ENCODE peak calls at places on chromosomes 7 and 10, in nine cellular contexts. R is HL-60; P is activated naive CD8-positive, alpha-beta T cell treated with anti-CD3 and anti-CD28 coated beads for 36 hours; Q is stimulated activated CD4-positive, alpha-beta T cell treated with anti-CD3 and anti-CD28 coated beads, TNF-alpha, amount 100 ng/mL, for 4 hours; O is NCI-H1092; S is neuronal stem cell; D is ELF-1; E is cardiac muscle cell; X is CD8-positive, alpha-beta memory T cell. B is an unnamed sample.

GRCh38 chr10:78231930-78232329 is 198.3 kb downstream of the RPS24 start:
- DNase-seq in R (peak; percentile 54), P (no peak), Q (no peak), O (no peak), S (no peak), D (peak; percentile 30), E (peak; percentile 52), X (no peak), B (no peak)

GRCh38 chr10:99456207-99456606 is 25.8 kb upstream of the GOT1 start:
- DNase-seq in R (no peak), P (no peak), Q (no peak), O (no peak), S (no peak), D (no peak), E (no peak), X (no peak), B (no peak)

GRCh38 chr10:43437141-43437860 is 390 bp downstream of the ZNF487 start:
- DNase-seq in R (no peak), P (no peak), Q (no peak), O (no peak), S (peak; percentile 43), D (no peak), E (peak; percentile 13), X (no peak), B (no peak)

GRCh38 chr7:51019891-51020855 is 237.5 kb upstream of the GRB10 start:
- DNase-seq in R (no peak), P (no peak), Q (no peak), O (no peak), S (no peak), D (no peak), E (no peak), X (no peak), B (no peak)

GRCh38 chr10:98006266-98006665 is 24.2 kb downstream of the CRTAC1 start:
- DNase-seq in R (no peak), P (no peak), Q (no peak), O (no peak), S (no peak), D (peak; percentile 61), E (no peak), X (no peak), B (no peak)

GRCh38 chr7:38185938-38186337 is 7.9 kb downstream of the STARD3NL start:
- DNase-seq in R (no peak), P (no peak), Q (no peak), O (no peak), S (no peak), D (no peak), E (no peak), X (no peak), B (no peak)

GRCh38 chr7:129840757-129841156 is 112.0 kb downstream of the UBE2H start:
- DNase-seq in R (no peak), P (no peak), Q (no peak), O (no peak), S (no peak), D (no peak), E (peak; percentile 76), X (no peak), B (no peak)

GRCh38 chr7:78448915-78449314 is 650.3 kb downstream of the PHTF2 start:
- DNase-seq in R (no peak), P (no peak), Q (no peak), O (no peak), S (no peak), D (no peak), E (no peak), X (no peak), B (no peak)

GRCh38 chr10:89207801-89208551 is 859 bp upstream of the CH25H start:
- DNase-seq in R (no peak), P (peak; percentile 28), Q (no peak), O (no peak), S (peak; percentile 30), D (peak; percentile 48), E (no peak), X (peak; percentile 23), B (no peak)

GRCh38 chr7:50728184-50728583 is 54.5 kb downstream of the GRB10 start:
- DNase-seq in R (no peak), P (no peak), Q (no peak), O (no peak), S (no peak), D (no peak), E (peak; percentile 69), X (no peak), B (no peak)

GRCh38 chr10:98030093-98030821 is at the start of gene CRTAC1:
- DNase-seq in R (no peak), P (no peak), Q (no peak), O (peak; percentile 75), S (peak; percentile 91), D (peak; percentile 84), E (peak; percentile 40), X (no peak), B (no peak)

GRCh38 chr7:129110575-129111376 is 33.7 kb upstream of the TSPAN33 start:
- DNase-seq in R (no peak), P (no peak), Q (no peak), O (no peak), S (no peak), D (peak; percentile 91), E (no peak), X (no peak), B (peak; percentile 49)

GRCh38 chr7:84104841-84105240 is 89.7 kb downstream of the SEMA3A start:
- DNase-seq in R (no peak), P (no peak), Q (no peak), O (no peak), S (no peak), D (no peak), E (no peak), X (no peak), B (no peak)

GRCh38 chr7:22759721-22760120 is 32.7 kb downstream of the IL6 start:
- DNase-seq in R (no peak), P (no peak), Q (no peak), O (no peak), S (no peak), D (no peak), E (peak; percentile 9), X (no peak), B (no peak)

GRCh38 chr10:12482586-12482985 is 133.2 kb downstream of the CAMK1D start:
- DNase-seq in R (no peak), P (no peak), Q (no peak), O (no peak), S (no peak), D (peak; percentile 72), E (no peak), X (no peak), B (no peak)

GRCh38 chr10:97131702-97132101 is 54.1 kb downstream of the SLIT1 start:
- DNase-seq in R (no peak), P (no peak), Q (no peak), O (peak; percentile 70), S (no peak), D (no peak), E (peak; percentile 39), X (no peak), B (no peak)

GRCh38 chr7:157150825-157151412 is 12.2 kb downstream of the UBE3C start:
- DNase-seq in R (no peak), P (no peak), Q (no peak), O (no peak), S (peak; percentile 26), D (peak; percentile 61), E (peak; percentile 56), X (no peak), B (no peak)

GRCh38 chr10:70558871-70559810 is 43.4 kb downstream of the PRF1 start:
- DNase-seq in R (no peak), P (peak; percentile 73), Q (peak; percentile 49), O (peak; percentile 24), S (no peak), D (peak; percentile 83), E (peak; percentile 72), X (peak; percentile 70), B (no peak)

GRCh38 chr10:58698777-58699356 is 186.2 kb downstream of the BICC1 start:
- DNase-seq in R (no peak), P (no peak), Q (no peak), O (no peak), S (no peak), D (no peak), E (peak; percentile 15), X (no peak), B (no peak)

GRCh38 chr10:53357587-53357986 is 585.0 kb upstream of the MBL2 start:
- DNase-seq in R (no peak), P (no peak), Q (no peak), O (no peak), S (no peak), D (peak; percentile 6), E (no peak), X (no peak), B (no peak)

GRCh38 chr7:22666732-22667131 is 60.3 kb upstream of the IL6 start:
- DNase-seq in R (no peak), P (no peak), Q (no peak), O (no peak), S (no peak), D (no peak), E (peak; percentile 60), X (no peak), B (no peak)

B was measured in Caki2.